ENCODE peak calls at places on chromosomes 5 and 9, in five cellular contexts. G, O, X, V and Y are unnamed samples.

GRCh38 chr9:23826120-23826629 is at the start of gene ELAVL2:
- DNase-seq in G (peak), O (peak), X (no peak), V (peak), Y (no peak)

GRCh38 chr5:102910240-102911226 is 155.4 kb downstream of the PAM start:
- DNase-seq in G (no peak), O (no peak), X (no peak), V (no peak), Y (no peak)

GRCh38 chr9:121765021-121765950 is 113.9 kb downstream of the DAB2IP start:
- DNase-seq in G (no peak), O (peak), X (no peak), V (no peak), Y (no peak)

GRCh38 chr5:122454522-122454921 is 142.5 kb downstream of the SNCAIP start:
- DNase-seq in G (no peak), O (no peak), X (no peak), V (no peak), Y (no peak)

GRCh38 chr9:109817846-109818472 is 38.0 kb downstream of the PALM2AKAP2 start:
- DNase-seq in G (no peak), O (peak), X (peak), V (no peak), Y (no peak)

GRCh38 chr9:19102631-19103345 is at the start of gene HAUS6:
- DNase-seq in G (peak), O (peak), X (peak), V (peak), Y (peak)

GRCh38 chr9:128192601-128193371 is 1.4 kb upstream of the CIZ1 start:
- DNase-seq in G (peak), O (peak), X (peak), V (no peak), Y (peak)

GRCh38 chr5:89399553-89399952 is 516.6 kb upstream of the MEF2C start:
- DNase-seq in G (no peak), O (no peak), X (no peak), V (no peak), Y (no peak)

GRCh38 chr9:113463418-113464285 is at the start of gene RGS3:
- DNase-seq in G (no peak), O (peak), X (peak), V (no peak), Y (no peak)

GRCh38 chr5:179472641-179473040 is 77.7 kb upstream of the RUFY1 start:
- DNase-seq in G (no peak), O (no peak), X (no peak), V (no peak), Y (no peak)

GRCh38 chr5:73786043-73786831 is 160.2 kb downstream of the ARHGEF28 start:
- DNase-seq in G (no peak), O (no peak), X (no peak), V (no peak), Y (peak)

GRCh38 chr5:88666761-88667186 is 216.2 kb downstream of the MEF2C start:
- DNase-seq in G (no peak), O (no peak), X (no peak), V (no peak), Y (no peak)

GRCh38 chr5:1912951-1913565 is 30.3 kb upstream of the IRX4 start:
- DNase-seq in G (no peak), O (no peak), X (no peak), V (no peak), Y (no peak)

GRCh38 chr9:109253637-109254284 is 67.1 kb downstream of the EPB41L4B start:
- DNase-seq in G (no peak), O (no peak), X (no peak), V (no peak), Y (no peak)

GRCh38 chr9:108417726-108418125 is 438.1 kb downstream of the ACTL7B start:
- DNase-seq in G (no peak), O (no peak), X (no peak), V (no peak), Y (no peak)

GRCh38 chr9:94743035-94743954 is 16.8 kb downstream of the AOPEP start:
- DNase-seq in G (no peak), O (no peak), X (no peak), V (no peak), Y (no peak)

GRCh38 chr9:71587576-71588362 is 180.5 kb downstream of the CEMIP2 start:
- DNase-seq in G (no peak), O (no peak), X (no peak), V (no peak), Y (no peak)

GRCh38 chr5:38556115-38556598 is 289 bp downstream of the LIFR start:
- DNase-seq in G (peak), O (no peak), X (no peak), V (no peak), Y (no peak)

GRCh38 chr5:81687292-81687691 is 63.6 kb downstream of the SSBP2 start:
- DNase-seq in G (no peak), O (no peak), X (no peak), V (no peak), Y (no peak)

GRCh38 chr5:41695920-41696582 is 174.2 kb downstream of the OXCT1 start:
- DNase-seq in G (no peak), O (no peak), X (no peak), V (no peak), Y (no peak)

GRCh38 chr9:100443781-100444768 is 17.1 kb downstream of the MSANTD3 start:
- DNase-seq in G (no peak), O (no peak), X (no peak), V (no peak), Y (no peak)

GRCh38 chr5:160919610-160920009 is 67.6 kb upstream of the ATP10B start:
- DNase-seq in G (no peak), O (no peak), X (peak), V (no peak), Y (no peak)